ENCODE peak calls at places on chromosomes 6 and 20, in eight cellular contexts. R is body of pancreas, Y is IMR-90, W is Peyer's patch, L is HepG2, D is tibial nerve, I is NB4, H is right lobe of liver. G is an unnamed sample.

GRCh38 chr20:34558320-34559202 is at the start of gene MAP1LC3A:
- DNase-seq in Y (peak), L (no peak), I (no peak), D (peak), H (peak), R (peak), W (peak), G (peak)

GRCh38 chr6:137241481-137242011 is 22.4 kb upstream of the IFNGR1 start:
- DNase-seq in D (no peak), I (no peak), Y (peak), H (no peak), L (peak), W (no peak), R (no peak), G (no peak)

GRCh38 chr20:57996936-57997629 is 231.4 kb downstream of the ANKRD60 start:
- DNase-seq in D (no peak), R (no peak), L (no peak), H (no peak), Y (no peak), I (no peak), W (peak), G (no peak)

GRCh38 chr6:53744321-53744720 is 50.5 kb upstream of the LRRC1 start:
- DNase-seq in W (no peak), R (no peak), Y (no peak), H (no peak), D (no peak), I (no peak), L (no peak), G (no peak)

GRCh38 chr20:38601216-38602184 is at the start of gene ARHGAP40:
- DNase-seq in H (no peak), I (peak), D (no peak), L (peak), R (no peak), W (no peak), Y (no peak), G (no peak)

GRCh38 chr6:66478705-66479104 is 771.7 kb upstream of the EYS start:
- DNase-seq in I (no peak), R (no peak), H (no peak), Y (no peak), W (no peak), D (no peak), L (peak), G (no peak)

GRCh38 chr20:54165803-54166202 is 8.0 kb downstream of the CYP24A1 start:
- DNase-seq in D (no peak), L (no peak), W (no peak), R (no peak), Y (no peak), I (no peak), H (no peak), G (no peak)

GRCh38 chr6:89997456-89998445 is 103.5 kb downstream of the GJA10 start:
- DNase-seq in L (no peak), I (peak), Y (no peak), W (no peak), R (peak), D (no peak), H (no peak), G (no peak)

GRCh38 chr6:33410711-33411631 is at the start of gene PHF1:
- DNase-seq in R (peak), D (no peak), W (no peak), L (no peak), I (no peak), H (no peak), Y (peak), G (peak)

GRCh38 chr20:4067600-4068261 is 52.4 kb upstream of the RNF24 start:
- DNase-seq in H (no peak), Y (peak), L (no peak), R (no peak), D (no peak), I (peak), W (no peak), G (no peak)

GRCh38 chr20:47735412-47736400 is 49.6 kb downstream of the SULF2 start:
- DNase-seq in D (no peak), R (no peak), H (peak), I (peak), L (peak), Y (no peak), W (no peak), G (peak)

GRCh38 chr6:73451166-73452106 is 661 bp downstream of the CGAS start:
- DNase-seq in R (peak), I (peak), Y (peak), W (peak), H (peak), L (no peak), D (no peak), G (peak)

GRCh38 chr20:62772994-62773858 is 23.0 kb upstream of the MRGBP start:
- DNase-seq in W (no peak), I (peak), H (peak), Y (peak), R (peak), L (no peak), D (no peak), G (no peak)

GRCh38 chr6:1908784-1909183 is 299.1 kb downstream of the FOXC1 start:
- DNase-seq in I (no peak), D (no peak), W (no peak), H (no peak), Y (peak), L (no peak), R (no peak), G (no peak)

GRCh38 chr6:50707191-50707590 is 6.1 kb upstream of the TFAP2D start:
- DNase-seq in Y (no peak), D (no peak), L (no peak), R (no peak), H (no peak), I (no peak), W (no peak), G (no peak)

GRCh38 chr6:80618953-80619352 is 512.5 kb downstream of the BCKDHB start:
- DNase-seq in I (no peak), R (no peak), Y (peak), W (no peak), D (no peak), L (no peak), H (no peak), G (no peak)

GRCh38 chr20:52313335-52313963 is 121.9 kb upstream of the ZFP64 start:
- DNase-seq in L (peak), I (no peak), Y (peak), D (no peak), W (no peak), H (peak), R (peak), G (no peak)

GRCh38 chr6:135291288-135292116 is 110.4 kb downstream of the MYB start:
- DNase-seq in D (no peak), H (no peak), I (peak), L (peak), Y (peak), W (no peak), R (no peak), G (no peak)

GRCh38 chr20:62356948-62357667 is 10.0 kb downstream of the LAMA5 start:
- DNase-seq in D (no peak), W (no peak), I (no peak), L (no peak), Y (peak), R (peak), H (peak), G (no peak)

GRCh38 chr6:165653196-165653595 is 9.8 kb downstream of the PDE10A start:
- DNase-seq in Y (peak), H (no peak), L (no peak), I (no peak), R (no peak), W (no peak), D (no peak), G (no peak)

GRCh38 chr6:4336778-4337442 is 201.5 kb upstream of the ECI2 start:
- DNase-seq in L (peak), I (no peak), D (no peak), Y (no peak), W (no peak), R (no peak), H (no peak), G (no peak)

GRCh38 chr6:149938571-149939462 is 3.0 kb upstream of the ULBP2 start:
- DNase-seq in R (no peak), L (no peak), W (no peak), I (no peak), Y (no peak), D (no peak), H (no peak), G (peak)

GRCh38 chr6:36676142-36677058 is 2.1 kb upstream of the CDKN1A start:
- DNase-seq in Y (peak), L (peak), I (no peak), W (no peak), D (no peak), R (peak), H (no peak), G (no peak)

GRCh38 chr20:47784256-47784598 is 1.1 kb downstream of the SULF2 start:
- DNase-seq in H (no peak), Y (no peak), R (no peak), L (no peak), D (no peak), W (no peak), I (no peak), G (no peak)

DNA sequence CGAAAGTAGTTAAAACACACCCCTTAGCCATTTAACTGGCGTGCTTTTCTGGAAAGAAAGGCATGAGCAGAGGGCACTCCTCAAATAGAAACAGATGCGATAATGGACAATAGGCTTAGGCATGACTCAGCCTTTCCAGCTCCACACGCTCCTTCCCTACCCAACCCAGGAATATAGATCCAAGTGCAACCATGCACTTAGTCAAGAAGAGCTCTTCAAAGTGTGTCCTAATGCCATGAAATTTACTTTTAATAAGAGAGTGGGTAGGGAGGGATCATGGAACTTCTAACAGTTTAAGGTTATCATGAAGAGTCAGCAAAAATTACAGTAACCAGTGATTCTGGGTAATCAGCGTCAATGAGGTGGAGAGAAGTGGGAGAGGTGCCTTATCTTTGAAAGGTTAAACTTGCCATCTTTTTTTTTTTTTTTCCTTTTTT is 2.4 kb upstream of the EFHC1 start:
- DNase-seq in W (no peak), I (no peak), D (no peak), L (peak), Y (peak), H (no peak), R (no peak), G (no peak)
- TF ChIP-seq POLR2A in W (no peak), I (no peak), D (no peak), L (no peak), Y (no peak), H (no peak), R (no peak), G (no peak)

GRCh38 chr6:112407191-112407590 is 60.1 kb downstream of the RFPL4B start:
- DNase-seq in L (no peak), H (no peak), Y (no peak), D (no peak), I (no peak), W (no peak), R (no peak), G (no peak)
- H3K4me3 ChIP-seq in L (no peak), H (no peak), Y (no peak), D (no peak), I (no peak), W (no peak), R (no peak), G (no peak)

GRCh38 chr6:160513836-160514235 is 150.2 kb downstream of the LPA start:
- DNase-seq in I (no peak), H (no peak), R (no peak), D (no peak), W (no peak), Y (no peak), L (no peak), G (no peak)

GRCh38 chr6:160519133-160519532 is 144.9 kb downstream of the LPA start:
- DNase-seq in Y (no peak), W (no peak), H (no peak), I (no peak), L (no peak), D (no peak), R (no peak), G (no peak)

GRCh38 chr6:160523223-160523622 is 140.9 kb downstream of the LPA start:
- DNase-seq in H (no peak), Y (no peak), L (no peak), W (no peak), I (no peak), D (no peak), R (no peak), G (no peak)

GRCh38 chr6:160520043-160520904 is 143.8 kb downstream of the LPA start:
- DNase-seq in L (peak), W (peak), H (peak), R (peak), I (peak), D (peak), Y (peak), G (no peak)

DNA sequence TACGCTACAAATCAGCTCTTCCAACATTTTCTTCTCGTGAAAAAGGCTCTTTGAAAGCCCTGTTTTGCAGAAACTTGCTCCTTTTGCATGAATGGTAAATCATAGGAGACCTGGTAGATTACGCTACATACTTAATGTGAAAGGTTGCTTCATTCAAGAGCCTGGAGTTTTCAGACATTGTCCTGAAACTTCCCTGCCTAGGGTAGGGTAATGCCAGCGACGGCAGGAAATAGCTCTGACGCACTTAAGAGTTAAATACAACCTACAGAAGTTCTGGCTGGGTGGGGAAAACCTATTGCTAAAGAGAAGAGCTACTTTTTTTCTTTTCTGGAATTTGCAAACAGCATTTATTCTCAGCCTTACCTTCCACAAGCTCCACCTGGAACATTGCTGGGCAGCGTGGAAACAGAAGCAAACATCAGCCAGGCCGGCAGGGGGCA is 144.5 kb downstream of the LPA start:
- DNase-seq in L (no peak), H (no peak), I (peak), R (no peak), D (no peak), W (no peak), Y (no peak), G (peak)
- TF ChIP-seq CTCF in L (no peak), H (peak), I (peak), R (no peak), D (peak), W (peak), Y (peak), G (no peak)

DNA sequence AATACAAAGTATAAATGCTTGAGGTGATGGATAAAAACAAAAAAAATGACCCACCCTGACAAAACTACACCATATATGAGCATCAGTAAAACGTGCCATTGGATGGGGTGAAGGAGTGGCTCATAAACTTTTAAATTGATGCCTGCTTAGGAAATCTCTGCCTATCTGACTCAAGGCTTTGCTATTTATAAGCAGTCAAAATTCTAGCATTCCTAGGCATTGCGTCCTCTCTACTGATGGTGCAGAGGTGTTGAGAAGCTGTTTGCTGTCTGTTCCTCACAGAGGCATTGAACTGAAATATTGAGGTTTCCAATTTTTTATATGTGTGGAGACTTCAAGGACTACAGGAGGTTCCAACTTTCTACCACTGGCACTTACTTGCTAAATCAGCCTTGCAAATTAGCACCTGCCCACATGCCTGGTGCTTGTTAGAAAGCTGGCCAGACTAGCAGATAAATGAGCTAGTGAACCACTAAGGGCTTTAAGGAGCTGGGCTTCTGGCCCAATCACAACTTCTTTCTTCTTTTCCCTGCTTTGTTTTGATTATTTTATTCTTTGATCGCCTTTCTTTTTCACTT is 190.3 kb downstream of the SCP2D1 start:
- DNase-seq in R (no peak), L (no peak), D (no peak), I (no peak), W (no peak), Y (no peak), H (no peak), G (peak)
- TF ChIP-seq POLR2A in R (no peak), L (no peak), D (no peak), I (no peak), W (no peak), Y (no peak), H (no peak), G (no peak)

DNA sequence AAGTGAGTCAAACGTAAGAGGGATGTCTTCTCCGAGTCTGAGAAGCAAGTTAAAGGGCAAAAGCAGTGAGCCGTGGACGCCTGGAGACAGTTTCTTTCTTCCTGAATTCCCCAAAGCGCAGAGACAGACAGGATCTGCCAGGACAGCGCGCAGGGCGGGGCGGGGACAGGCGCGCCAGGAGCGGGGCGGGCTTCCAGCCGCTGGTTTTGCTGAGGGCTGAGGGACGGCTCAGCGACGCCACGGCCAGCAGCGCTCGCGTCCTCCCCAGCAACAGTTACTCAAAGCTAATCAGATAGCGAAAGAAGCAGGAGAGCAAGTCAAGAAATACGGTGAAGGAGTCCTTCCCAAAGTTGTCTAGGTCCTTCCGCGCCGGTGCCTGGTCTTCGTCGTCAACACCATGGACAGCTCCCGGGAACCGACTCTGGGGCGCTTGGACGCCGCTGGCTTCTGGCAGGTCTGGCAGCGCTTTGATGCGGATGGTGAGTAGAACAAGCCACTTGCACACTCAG is at the start of gene SCGN:
- DNase-seq in L (peak), I (peak), H (peak), Y (peak), R (peak), W (peak), D (peak), G (peak)
- H3K4me3 ChIP-seq in L (peak), I (no peak), H (no peak), Y (no peak), R (no peak), W (no peak), D (no peak), G (no peak)

GRCh38 chr20:50408526-50409364 is 101.4 kb upstream of the PTPN1 start:
- DNase-seq in W (no peak), R (no peak), L (no peak), D (no peak), Y (no peak), H (no peak), I (no peak), G (no peak)

GRCh38 chr20:50405915-50406609 is 104.1 kb upstream of the PTPN1 start:
- DNase-seq in D (no peak), L (peak), R (no peak), I (no peak), H (no peak), Y (no peak), W (no peak), G (no peak)

GRCh38 chr20:50404419-50405234 is 105.6 kb upstream of the PTPN1 start:
- DNase-seq in W (no peak), R (no peak), I (no peak), Y (no peak), H (no peak), D (no peak), L (no peak), G (no peak)

GRCh38 chr20:50405235-50405914 is 104.8 kb upstream of the PTPN1 start:
- DNase-seq in I (no peak), W (no peak), R (no peak), Y (no peak), D (no peak), H (peak), L (peak), G (no peak)

GRCh38 chr20:50406610-50407136 is 103.5 kb upstream of the PTPN1 start:
- DNase-seq in D (no peak), Y (no peak), L (no peak), W (no peak), R (no peak), H (no peak), I (no peak), G (no peak)
- TF ChIP-seq CTCF in D (no peak), Y (no peak), L (no peak), W (no peak), R (no peak), H (no peak), I (no peak), G (no peak)

GRCh38 chr6:30494275-30494990 is 5.1 kb downstream of the HLA-E start:
- DNase-seq in I (no peak), L (no peak), D (no peak), H (no peak), Y (no peak), R (no peak), W (no peak), G (peak)
- TF ChIP-seq POLR2A in I (no peak), L (no peak), D (no peak), H (no peak), Y (no peak), R (no peak), W (no peak), G (no peak)

GRCh38 chr6:6808915-6809314 is 220.4 kb downstream of the LY86 start:
- DNase-seq in R (no peak), D (no peak), W (no peak), I (no peak), Y (no peak), L (no peak), H (peak), G (no peak)

GRCh38 chr6:6810727-6811126 is 222.2 kb downstream of the LY86 start:
- DNase-seq in R (no peak), H (no peak), L (no peak), I (no peak), W (no peak), Y (no peak), D (no peak), G (peak)

GRCh38 chr6:6808343-6808742 is 219.8 kb downstream of the LY86 start:
- DNase-seq in W (no peak), H (peak), D (no peak), I (no peak), R (no peak), L (no peak), Y (no peak), G (peak)

GRCh38 chr6:6812427-6812826 is 223.9 kb downstream of the LY86 start:
- DNase-seq in W (no peak), Y (no peak), R (no peak), L (no peak), D (no peak), I (no peak), H (no peak), G (no peak)

DNA sequence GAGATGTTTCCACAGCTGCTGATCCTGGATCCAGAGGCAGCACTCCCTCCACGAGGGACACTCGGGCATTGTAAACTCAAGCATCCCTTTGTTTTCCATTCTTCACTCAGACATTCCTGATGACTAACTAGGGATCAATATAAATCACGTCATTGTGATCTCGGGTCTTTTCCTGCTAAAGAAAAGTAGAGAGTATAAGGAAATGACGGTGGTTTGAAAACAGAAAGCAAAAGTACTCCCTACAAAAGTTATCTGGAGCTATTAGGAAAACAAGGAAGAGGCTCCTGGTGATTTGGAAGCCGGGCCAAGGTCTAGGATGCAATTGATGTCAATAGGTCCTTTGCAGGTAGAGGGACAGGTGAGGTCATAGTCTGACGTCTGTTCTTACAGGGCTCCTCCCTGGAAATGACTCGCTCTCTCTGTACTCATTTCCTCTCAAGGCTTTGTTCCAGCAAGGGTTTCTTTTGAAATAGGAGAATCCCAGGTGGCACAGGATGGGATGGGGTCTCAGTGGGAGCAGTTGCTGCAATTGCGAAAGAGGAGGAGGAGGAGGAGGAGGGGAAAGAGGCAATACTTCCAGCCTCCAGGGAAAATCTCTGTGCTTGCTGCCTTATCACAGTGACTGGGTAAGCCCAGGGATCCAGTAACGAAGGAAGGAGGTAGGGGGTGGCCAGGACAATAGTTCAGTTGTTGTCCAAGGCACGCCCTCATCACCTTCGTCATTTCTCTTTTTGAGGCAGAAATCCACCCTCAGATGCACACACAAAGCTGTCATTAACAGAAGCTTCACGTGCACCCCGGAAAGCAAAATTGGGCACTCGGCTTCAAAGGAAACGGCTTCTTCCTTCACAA is 222.9 kb downstream of the LY86 start:
- DNase-seq in R (peak), L (peak), H (peak), D (no peak), Y (peak), I (peak), W (peak), G (no peak)
- H3K4me3 ChIP-seq in R (no peak), L (peak), H (peak), D (peak), Y (peak), I (no peak), W (peak), G (no peak)